ENCODE peak calls at places on chromosomes 1 and 21, in eight cellular contexts. T is kidney epithelial cell; F is CD8-positive, alpha-beta T cell; K is lower lobe of right lung; D is retinal pigment epithelial cell; V is AG09309; S is fibroblast of villous mesenchyme; Z is tibial artery. M is an unnamed sample.

GRCh38 chr1:29289493-29289892 is 53.2 kb downstream of the PTPRU start:
- DNase-seq in T (no peak), F (no peak), K (no peak), D (no peak), V (no peak), S (no peak), Z (no peak), M (no peak)

GRCh38 chr1:94698759-94699502 is 121.2 kb upstream of the SLC44A3 start:
- DNase-seq in T (no peak), F (no peak), K (no peak), D (peak; percentile 13), V (no peak), S (peak; percentile 44), Z (no peak), M (no peak)

GRCh38 chr21:15659768-15660423 is 69.9 kb upstream of the USP25 start:
- DNase-seq in T (peak; percentile 72), F (no peak), K (no peak), D (no peak), V (no peak), S (no peak), Z (no peak), M (no peak)

GRCh38 chr1:172533511-172534116 is 664 bp downstream of the SUCO start:
- DNase-seq in T (no peak), F (peak; percentile 65), K (peak; percentile 45), D (no peak), V (peak; percentile 11), S (peak; percentile 50), Z (peak; percentile 68), M (no peak)

GRCh38 chr1:15261155-15262002 is 14.4 kb downstream of the FHAD1 start:
- DNase-seq in T (no peak), F (no peak), K (peak; percentile 84), D (no peak), V (no peak), S (peak; percentile 19), Z (peak; percentile 75), M (peak; percentile 67)

GRCh38 chr1:92754000-92754787 is 30.7 kb downstream of the EVI5 start:
- DNase-seq in T (no peak), F (no peak), K (no peak), D (peak; percentile 63), V (peak; percentile 73), S (peak; percentile 76), Z (no peak), M (no peak)

GRCh38 chr1:94855307-94855700 is 35.1 kb downstream of the SLC44A3 start:
- DNase-seq in T (peak; percentile 50), F (no peak), K (no peak), D (no peak), V (no peak), S (no peak), Z (no peak), M (no peak)

GRCh38 chr1:54158071-54158470 is 5.3 kb upstream of the CDCP2 start:
- DNase-seq in T (no peak), F (no peak), K (no peak), D (no peak), V (no peak), S (no peak), Z (no peak), M (no peak)

GRCh38 chr1:228358764-228359612 is 47.6 kb downstream of the TRIM11 start:
- DNase-seq in T (no peak), F (peak; percentile 10), K (no peak), D (no peak), V (no peak), S (no peak), Z (no peak), M (no peak)

GRCh38 chr1:185846672-185847440 is 112.7 kb downstream of the HMCN1 start:
- DNase-seq in T (peak; percentile 51), F (no peak), K (no peak), D (no peak), V (peak; percentile 38), S (peak; percentile 34), Z (no peak), M (no peak)

GRCh38 chr1:41872074-41872473 is 46.6 kb downstream of the HIVEP3 start:
- DNase-seq in T (no peak), F (no peak), K (no peak), D (no peak), V (no peak), S (no peak), Z (no peak), M (no peak)

GRCh38 chr1:161131721-161132409 is 602 bp downstream of the DEDD start:
- DNase-seq in T (no peak), F (no peak), K (no peak), D (no peak), V (no peak), S (peak; percentile 39), Z (no peak), M (no peak)

GRCh38 chr1:61566177-61566576 is 158.8 kb downstream of the TM2D1 start:
- DNase-seq in T (no peak), F (no peak), K (no peak), D (no peak), V (no peak), S (no peak), Z (no peak), M (no peak)

GRCh38 chr1:71908313-71908712 is 374.0 kb downstream of the NEGR1 start:
- DNase-seq in T (no peak), F (no peak), K (no peak), D (no peak), V (no peak), S (peak; percentile 14), Z (no peak), M (no peak)

GRCh38 chr1:3725366-3725765 is 26.9 kb upstream of the CCDC27 start:
- DNase-seq in T (no peak), F (no peak), K (no peak), D (no peak), V (no peak), S (no peak), Z (no peak), M (no peak)

GRCh38 chr21:39125752-39126485 is 57.3 kb downstream of the PSMG1 start:
- DNase-seq in T (no peak), F (no peak), K (no peak), D (peak; percentile 38), V (no peak), S (peak; percentile 86), Z (no peak), M (peak; percentile 60)

GRCh38 chr21:31476551-31477120 is 132.6 kb upstream of the TIAM1 start:
- DNase-seq in T (no peak), F (no peak), K (no peak), D (no peak), V (no peak), S (no peak), Z (no peak), M (no peak)

GRCh38 chr21:45765375-45765774 is 121.8 kb downstream of the PCBP3 start:
- DNase-seq in T (no peak), F (no peak), K (no peak), D (no peak), V (no peak), S (no peak), Z (no peak), M (no peak)

GRCh38 chr1:23403038-23403336 is 21.6 kb downstream of the TCEA3 start:
- DNase-seq in T (peak; percentile 58), F (no peak), K (no peak), D (peak; percentile 41), V (no peak), S (peak; percentile 76), Z (no peak), M (peak; percentile 51)

GRCh38 chr1:153567621-153568366 is 2.1 kb upstream of the S100A2 start:
- DNase-seq in T (peak; percentile 94), F (no peak), K (no peak), D (no peak), V (no peak), S (no peak), Z (no peak), M (no peak)

GRCh38 chr1:153565529-153566374 is at the start of gene S100A2:
- DNase-seq in T (peak; percentile 94), F (no peak), K (peak; percentile 73), D (peak; percentile 85), V (peak; percentile 85), S (peak; percentile 90), Z (peak; percentile 89), M (no peak)

GRCh38 chr1:153563991-153564390 is 1.7 kb downstream of the S100A2 start:
- DNase-seq in T (no peak), F (no peak), K (no peak), D (no peak), V (no peak), S (no peak), Z (no peak), M (no peak)

GRCh38 chr1:153568367-153569099 is 2.9 kb upstream of the S100A2 start:
- DNase-seq in T (peak; percentile 76), F (peak; percentile 76), K (peak; percentile 93), D (no peak), V (peak; percentile 58), S (peak; percentile 91), Z (peak; percentile 93), M (peak; percentile 94)

GRCh38 chr1:153566414-153567371 is 1.0 kb upstream of the S100A2 start:
- DNase-seq in T (peak; percentile 97), F (peak; percentile 78), K (peak; percentile 98), D (peak; percentile 98), V (peak; percentile 95), S (peak; percentile 99), Z (peak; percentile 99), M (peak; percentile 95)
- H3K4me3 ChIP-seq in T (no peak overlapping the region), F (no peak overlapping the region), K (peak overlapping the region; percentile 20), D (no peak overlapping the region), V (peak overlapping the region; percentile 9), S (no peak overlapping the region), Z (no peak overlapping the region), M (no peak overlapping the region)

GRCh38 chr1:160117300-160117699 is 1.7 kb downstream of the ATP1A2 start:
- DNase-seq in T (no peak), F (no peak), K (no peak), D (no peak), V (no peak), S (no peak), Z (no peak), M (no peak)
- H3K4me3 ChIP-seq in T (no peak overlapping the region), F (no peak overlapping the region), K (no peak overlapping the region), D (no peak overlapping the region), V (no peak overlapping the region), S (no peak overlapping the region), Z (peak overlapping the region; percentile 57), M (peak overlapping the region; percentile 37)

GRCh38 chr1:236065509-236066005 is 667 bp upstream of the NID1 start:
- DNase-seq in T (no peak), F (no peak), K (no peak), D (no peak), V (no peak), S (no peak), Z (peak; percentile 72), M (no peak)
- H3K4me3 ChIP-seq in T (peak overlapping the region; percentile 65), F (peak overlapping the region; percentile 37), K (peak overlapping the region; percentile 77), D (peak overlapping the region; percentile 62), V (peak overlapping the region; percentile 56), S (peak overlapping the region; percentile 82), Z (peak overlapping the region; percentile 72), M (peak overlapping the region; percentile 85)

DNA sequence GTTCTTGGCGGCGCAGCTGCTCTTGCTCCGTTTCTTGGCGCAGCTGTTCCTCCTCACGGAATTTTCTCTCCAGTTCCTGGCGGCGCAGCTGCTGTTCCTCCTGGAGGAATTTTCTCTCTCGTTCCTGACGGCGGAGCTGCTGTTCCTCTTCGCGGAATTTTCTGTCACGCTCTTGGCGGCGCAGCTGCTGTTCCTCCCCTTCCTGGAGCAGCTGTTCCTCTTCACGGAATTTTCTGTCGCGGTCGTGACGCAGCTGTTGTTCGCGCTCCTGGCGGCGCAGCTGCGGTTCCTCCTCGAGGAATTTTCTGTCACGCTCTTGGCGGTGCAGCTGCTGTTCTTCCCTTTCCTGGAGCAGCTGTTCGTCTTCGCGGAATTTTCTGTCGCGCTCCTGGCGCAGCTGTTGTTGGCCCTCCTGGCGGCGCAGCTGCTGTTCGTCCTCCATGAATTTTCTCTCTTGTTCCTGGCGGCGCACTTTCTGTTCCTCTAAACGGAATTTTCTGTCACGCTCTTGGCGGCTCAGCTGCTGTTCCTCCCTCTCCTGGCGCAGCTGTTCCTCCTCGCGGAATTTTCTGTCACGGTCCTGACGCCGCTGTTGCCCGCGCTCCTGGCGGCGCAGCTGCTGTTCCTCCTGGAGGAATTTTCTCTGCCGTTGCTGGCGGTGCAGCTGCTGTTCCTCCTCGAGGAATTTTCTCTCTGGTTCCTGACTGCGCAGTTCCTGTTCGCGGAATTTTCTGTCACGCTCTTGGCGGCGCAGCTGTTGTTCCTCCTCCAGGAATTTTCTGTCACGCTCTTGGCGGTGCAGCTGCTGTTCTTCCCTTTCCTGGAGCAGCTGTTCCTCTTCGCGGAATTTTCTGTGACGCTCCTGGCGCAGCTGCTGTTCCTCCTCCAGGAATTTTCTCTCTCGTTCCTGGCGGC is 7.0 kb downstream of the TCHH start:
- DNase-seq in T (no peak), F (no peak), K (no peak), D (no peak), V (peak; percentile 3), S (peak; percentile 69), Z (no peak), M (no peak)
- H3K4me3 ChIP-seq in T (peak overlapping the region; percentile 31), F (no peak overlapping the region), K (peak overlapping the region; percentile 61), D (no peak overlapping the region), V (peak overlapping the region; percentile 34), S (peak overlapping the region; percentile 44), Z (peak overlapping the region; percentile 14), M (no peak overlapping the region)

M was measured in heart left ventricle.